ENCODE peak calls at places on chromosomes 13 and 19, in ten cellular contexts. T is amniotic stem cell; N is fibroblast of gingiva; K is effector memory CD8-positive, alpha-beta T cell; O is central memory CD4-positive, alpha-beta T cell; H is non-pigmented ciliary epithelial cell; J is AML-193; W is activated CD4-positive, alpha-beta T cell treated with anti-CD3 and anti-CD28 coated beads, Interleukin-2, amount 10 ng/mL, durations not matched to agents 7 days and 5 days; Y is ELF-1; U is HTR-8/SVneo. X is an unnamed sample.
A peak's percentile ranks its signal among the peaks of the same experiment; 100 is the strongest.

GRCh38 chr13:34124912-34125311 is 307.0 kb downstream of the RFC3 start:
- DNase-seq in T (no peak), W (no peak), Y (no peak), U (no peak), O (no peak), J (no peak), N (no peak), K (no peak), H (no peak), X (no peak)

GRCh38 chr19:7817801-7818200 is 12.2 kb upstream of the EVI5L start:
- DNase-seq in K (no peak), W (no peak), N (no peak), T (no peak), J (peak; percentile 43), Y (no peak), O (no peak), H (no peak), U (no peak), X (no peak)

GRCh38 chr19:10402441-10403038 is 802 bp downstream of the CDC37 start:
- DNase-seq in O (no peak), T (no peak), N (no peak), U (no peak), J (no peak), W (peak; percentile 28), K (no peak), Y (peak; percentile 77), H (no peak), X (no peak)

GRCh38 chr13:41231025-41231677 is 32.2 kb downstream of the MTRF1 start:
- DNase-seq in Y (no peak), T (no peak), O (no peak), K (no peak), J (no peak), W (no peak), U (no peak), N (no peak), H (no peak), X (no peak)

GRCh38 chr13:87120476-87120875 is 550.7 kb upstream of the SLITRK5 start:
- DNase-seq in U (no peak), T (no peak), H (no peak), W (no peak), Y (no peak), N (peak; percentile 9), O (no peak), K (no peak), J (no peak), X (no peak)

GRCh38 chr19:6340493-6341201 is 7.2 kb upstream of the ACER1 start:
- DNase-seq in U (no peak), O (no peak), W (no peak), N (no peak), H (no peak), K (no peak), Y (peak; percentile 43), J (no peak), T (no peak), X (no peak)

GRCh38 chr19:41821003-41821735 is 23.3 kb downstream of the LYPD4 start:
- DNase-seq in K (peak; percentile 31), H (peak; percentile 1), T (no peak), N (no peak), W (peak; percentile 66), U (peak; percentile 50), O (peak; percentile 39), J (peak; percentile 66), Y (peak; percentile 51), X (peak; percentile 41)

GRCh38 chr13:96460571-96460970 is 370.7 kb downstream of the HS6ST3 start:
- DNase-seq in T (no peak), W (no peak), J (no peak), Y (no peak), U (no peak), O (no peak), H (no peak), K (no peak), N (no peak), X (no peak)

GRCh38 chr13:36887758-36888521 is 32.1 kb downstream of the SMAD9 start:
- DNase-seq in J (no peak), K (no peak), W (no peak), Y (no peak), N (no peak), O (no peak), T (no peak), U (no peak), H (no peak), X (no peak)

GRCh38 chr19:49506575-49507105 is 5.8 kb upstream of the FCGRT start:
- DNase-seq in O (peak; percentile 72), K (peak; percentile 77), N (no peak), J (peak; percentile 61), T (no peak), U (peak; percentile 69), Y (peak; percentile 95), W (peak; percentile 86), H (no peak), X (peak; percentile 91)

GRCh38 chr13:50055454-50055853 is 40.2 kb downstream of the KCNRG start:
- DNase-seq in U (no peak), Y (no peak), H (no peak), N (no peak), K (no peak), W (no peak), T (no peak), J (no peak), O (no peak), X (no peak)

GRCh38 chr19:40348125-40348913 is at the start of the genes C19orf47 and PLD3:
- DNase-seq in O (peak; percentile 99), Y (peak; percentile 100), U (peak; percentile 100), W (peak; percentile 99), K (peak; percentile 94), J (peak; percentile 96), H (peak; percentile 91), T (peak; percentile 99), N (peak; percentile 99), X (peak; percentile 98)

GRCh38 chr19:32595491-32595890 is 14.5 kb downstream of the PDCD5 start:
- DNase-seq in U (no peak), K (no peak), T (no peak), H (no peak), O (no peak), Y (no peak), W (no peak), J (no peak), N (no peak), X (no peak)

GRCh38 chr13:25394661-25395060 is 22.9 kb downstream of the ATP8A2 start:
- DNase-seq in K (no peak), O (no peak), N (no peak), W (no peak), U (no peak), J (no peak), H (no peak), Y (no peak), T (no peak), X (no peak)

GRCh38 chr19:37855098-37855497 is 51.3 kb downstream of the WDR87 start:
- DNase-seq in W (peak; percentile 6), J (no peak), O (no peak), N (no peak), K (no peak), U (peak; percentile 42), Y (no peak), T (no peak), H (no peak), X (no peak)